ENCODE peak calls at places on chromosomes 7 and 10, in seven cellular contexts. One of them, this sample, is unnamed.

GRCh38 chr7:121081327-121081936 is 92.9 kb downstream of the CPED1 start:
- DNase-seq in DND-41: no peak
- DNase-seq in RCC 7860: peak; percentile 61
- DNase-seq in aorta: no peak
- DNase-seq in PC-3: peak; percentile 90
- DNase-seq in Peyer's patch: no peak
- DNase-seq in HEK293T: peak; percentile 32
- DNase-seq in this sample: no peak

GRCh38 chr7:124482229-124482628 is 283.4 kb downstream of the GPR37 start:
- DNase-seq in RCC 7860: no peak
- DNase-seq in DND-41: no peak
- DNase-seq in HEK293T: no peak
- DNase-seq in aorta: no peak
- DNase-seq in Peyer's patch: no peak
- DNase-seq in PC-3: peak; percentile 87
- DNase-seq in this sample: no peak

GRCh38 chr7:36758879-36759278 is 34.6 kb upstream of the AOAH start:
- DNase-seq in HEK293T: no peak
- DNase-seq in aorta: no peak
- DNase-seq in DND-41: peak; percentile 46
- DNase-seq in PC-3: no peak
- DNase-seq in RCC 7860: no peak
- DNase-seq in Peyer's patch: no peak
- DNase-seq in this sample: no peak

GRCh38 chr10:85916192-85916747 is 450.3 kb downstream of the GRID1 start:
- DNase-seq in aorta: no peak
- DNase-seq in Peyer's patch: no peak
- DNase-seq in HEK293T: no peak
- DNase-seq in PC-3: no peak
- DNase-seq in RCC 7860: no peak
- DNase-seq in DND-41: no peak
- DNase-seq in this sample: no peak

GRCh38 chr7:75740846-75741497 is 2.2 kb upstream of the HIP1 start:
- DNase-seq in DND-41: no peak
- DNase-seq in HEK293T: no peak
- DNase-seq in PC-3: no peak
- DNase-seq in aorta: peak; percentile 72
- DNase-seq in RCC 7860: no peak
- DNase-seq in Peyer's patch: no peak
- DNase-seq in this sample: peak; percentile 34

GRCh38 chr7:45589915-45590678 is 15.9 kb downstream of the ADCY1 start:
- DNase-seq in Peyer's patch: no peak
- DNase-seq in HEK293T: no peak
- DNase-seq in DND-41: no peak
- DNase-seq in aorta: no peak
- DNase-seq in RCC 7860: no peak
- DNase-seq in PC-3: no peak
- DNase-seq in this sample: no peak

GRCh38 chr10:49600046-49600445 is 10.1 kb upstream of the SLC18A3 start:
- DNase-seq in aorta: no peak
- DNase-seq in HEK293T: no peak
- DNase-seq in DND-41: no peak
- DNase-seq in RCC 7860: no peak
- DNase-seq in Peyer's patch: no peak
- DNase-seq in PC-3: no peak
- DNase-seq in this sample: no peak

GRCh38 chr10:104146871-104147270 is 24.9 kb downstream of the SFR1 start:
- DNase-seq in DND-41: no peak
- DNase-seq in aorta: no peak
- DNase-seq in HEK293T: no peak
- DNase-seq in PC-3: no peak
- DNase-seq in Peyer's patch: no peak
- DNase-seq in RCC 7860: no peak
- DNase-seq in this sample: no peak

GRCh38 chr10:133115453-133115842 is 27.7 kb downstream of the ADGRA1 start:
- DNase-seq in Peyer's patch: no peak
- DNase-seq in HEK293T: no peak
- DNase-seq in DND-41: no peak
- DNase-seq in RCC 7860: no peak
- DNase-seq in PC-3: no peak
- DNase-seq in aorta: no peak
- DNase-seq in this sample: no peak

GRCh38 chr10:26486985-26487850 is 49.1 kb downstream of the APBB1IP start:
- DNase-seq in Peyer's patch: no peak
- DNase-seq in DND-41: no peak
- DNase-seq in HEK293T: no peak
- DNase-seq in PC-3: peak; percentile 82
- DNase-seq in RCC 7860: peak; percentile 98
- DNase-seq in aorta: peak; percentile 57
- DNase-seq in this sample: no peak

GRCh38 chr7:44291066-44291732 is 34.2 kb downstream of the CAMK2B start:
- DNase-seq in PC-3: peak; percentile 22
- DNase-seq in HEK293T: no peak
- DNase-seq in aorta: peak; percentile 77
- DNase-seq in Peyer's patch: peak; percentile 44
- DNase-seq in RCC 7860: no peak
- DNase-seq in DND-41: peak; percentile 2
- DNase-seq in this sample: peak; percentile 83

GRCh38 chr10:89183571-89183970 is 23.5 kb downstream of the CH25H start:
- DNase-seq in Peyer's patch: no peak
- DNase-seq in RCC 7860: no peak
- DNase-seq in PC-3: no peak
- DNase-seq in HEK293T: no peak
- DNase-seq in DND-41: no peak
- DNase-seq in aorta: no peak
- DNase-seq in this sample: no peak

GRCh38 chr10:1151071-1152033 is 95.2 kb downstream of the WDR37 start:
- DNase-seq in HEK293T: no peak
- DNase-seq in PC-3: no peak
- DNase-seq in RCC 7860: peak; percentile 96
- DNase-seq in aorta: no peak
- DNase-seq in DND-41: no peak
- DNase-seq in Peyer's patch: no peak
- DNase-seq in this sample: no peak

GRCh38 chr10:59553127-59553649 is 156.5 kb downstream of the SLC16A9 start:
- DNase-seq in PC-3: no peak
- DNase-seq in RCC 7860: no peak
- DNase-seq in aorta: no peak
- DNase-seq in DND-41: no peak
- DNase-seq in Peyer's patch: no peak
- DNase-seq in HEK293T: no peak
- DNase-seq in this sample: no peak

GRCh38 chr10:42876476-42876875 is 93.9 kb downstream of the BMS1 start:
- DNase-seq in DND-41: no peak
- DNase-seq in RCC 7860: no peak
- DNase-seq in HEK293T: no peak
- DNase-seq in aorta: no peak
- DNase-seq in PC-3: no peak
- DNase-seq in Peyer's patch: no peak
- DNase-seq in this sample: no peak

GRCh38 chr7:46654546-46655443 is 733.7 kb upstream of the IGFBP3 start:
- DNase-seq in PC-3: peak; percentile 41
- DNase-seq in Peyer's patch: no peak
- DNase-seq in RCC 7860: peak; percentile 98
- DNase-seq in HEK293T: no peak
- DNase-seq in DND-41: no peak
- DNase-seq in aorta: no peak
- DNase-seq in this sample: no peak

GRCh38 chr10:18005781-18006456 is 54.2 kb downstream of the SLC39A12 start:
- DNase-seq in DND-41: no peak
- DNase-seq in PC-3: peak; percentile 7
- DNase-seq in HEK293T: no peak
- DNase-seq in Peyer's patch: no peak
- DNase-seq in aorta: no peak
- DNase-seq in RCC 7860: no peak
- DNase-seq in this sample: peak; percentile 26

GRCh38 chr7:26115628-26116027 is 36.4 kb upstream of the NFE2L3 start:
- DNase-seq in DND-41: no peak
- DNase-seq in PC-3: no peak
- DNase-seq in RCC 7860: no peak
- DNase-seq in Peyer's patch: no peak
- DNase-seq in HEK293T: no peak
- DNase-seq in aorta: no peak
- DNase-seq in this sample: no peak

GRCh38 chr7:23712368-23713284 is 2.6 kb downstream of the STK31 start:
- DNase-seq in RCC 7860: peak; percentile 63
- DNase-seq in Peyer's patch: no peak
- DNase-seq in HEK293T: peak; percentile 44
- DNase-seq in PC-3: peak; percentile 81
- DNase-seq in aorta: no peak
- DNase-seq in DND-41: no peak
- DNase-seq in this sample: no peak

GRCh38 chr7:86116-86515 is 106.3 kb upstream of the FAM20C start:
- DNase-seq in PC-3: no peak
- DNase-seq in RCC 7860: no peak
- DNase-seq in aorta: peak; percentile 35
- DNase-seq in DND-41: no peak
- DNase-seq in Peyer's patch: no peak
- DNase-seq in HEK293T: no peak
- DNase-seq in this sample: no peak